ENCODE peak calls at places on chromosome 18, in six cellular contexts. One of them, this sample, is unnamed.

GRCh38 chr18:22471546-22472131 is 53.9 kb upstream of the CTAGE1 start:
- DNase-seq in IMR-90: peak; percentile 64
- DNase-seq in cardiac fibroblast: peak; percentile 66
- DNase-seq in GM06990: no peak
- DNase-seq in kidney: no peak
- DNase-seq in heart right ventricle: peak; percentile 51
- DNase-seq in this sample: no peak

GRCh38 chr18:3675446-3675845 is 225.5 kb downstream of the TGIF1 start:
- DNase-seq in IMR-90: peak; percentile 43
- DNase-seq in cardiac fibroblast: peak; percentile 33
- DNase-seq in GM06990: no peak
- DNase-seq in kidney: no peak
- DNase-seq in heart right ventricle: no peak
- DNase-seq in this sample: no peak

GRCh38 chr18:73240899-73241298 is 373.1 kb upstream of the NETO1 start:
- DNase-seq in IMR-90: no peak
- DNase-seq in cardiac fibroblast: no peak
- DNase-seq in GM06990: no peak
- DNase-seq in kidney: no peak
- DNase-seq in heart right ventricle: no peak
- DNase-seq in this sample: no peak

GRCh38 chr18:37299471-37300304 is 265.9 kb downstream of the CELF4 start:
- DNase-seq in IMR-90: peak; percentile 93
- DNase-seq in cardiac fibroblast: peak; percentile 92
- DNase-seq in GM06990: no peak
- DNase-seq in kidney: peak; percentile 96
- DNase-seq in heart right ventricle: peak; percentile 71
- DNase-seq in this sample: peak; percentile 31

GRCh38 chr18:28366667-28367066 is 189.7 kb upstream of the CDH2 start:
- DNase-seq in IMR-90: no peak
- DNase-seq in cardiac fibroblast: no peak
- DNase-seq in GM06990: no peak
- DNase-seq in kidney: no peak
- DNase-seq in heart right ventricle: no peak
- DNase-seq in this sample: no peak

GRCh38 chr18:470661-471501 is 29.6 kb downstream of the COLEC12 start:
- DNase-seq in IMR-90: peak; percentile 69
- DNase-seq in cardiac fibroblast: peak; percentile 84
- DNase-seq in GM06990: no peak
- DNase-seq in kidney: no peak
- DNase-seq in heart right ventricle: no peak
- DNase-seq in this sample: no peak

GRCh38 chr18:48800877-48801727 is 149.7 kb downstream of the SMAD7 start:
- DNase-seq in IMR-90: peak; percentile 78
- DNase-seq in cardiac fibroblast: peak; percentile 31
- DNase-seq in GM06990: peak; percentile 76
- DNase-seq in kidney: peak; percentile 48
- DNase-seq in heart right ventricle: no peak
- DNase-seq in this sample: no peak

GRCh38 chr18:35634376-35634775 is 52.8 kb downstream of the GALNT1 start:
- DNase-seq in IMR-90: no peak
- DNase-seq in cardiac fibroblast: no peak
- DNase-seq in GM06990: no peak
- DNase-seq in kidney: no peak
- DNase-seq in heart right ventricle: no peak
- DNase-seq in this sample: no peak

GRCh38 chr18:27184115-27185024 is 738 bp downstream of the CHST9 start:
- DNase-seq in IMR-90: no peak
- DNase-seq in cardiac fibroblast: no peak
- DNase-seq in GM06990: peak; percentile 1
- DNase-seq in kidney: no peak
- DNase-seq in heart right ventricle: peak; percentile 10
- DNase-seq in this sample: no peak

GRCh38 chr18:52340466-52341378 is 725 bp downstream of the DCC start:
- DNase-seq in IMR-90: no peak
- DNase-seq in cardiac fibroblast: no peak
- DNase-seq in GM06990: no peak
- DNase-seq in kidney: no peak
- DNase-seq in heart right ventricle: no peak
- DNase-seq in this sample: no peak

GRCh38 chr18:49174478-49174877 is 223.7 kb upstream of the SMAD7 start:
- DNase-seq in IMR-90: peak; percentile 79
- DNase-seq in cardiac fibroblast: peak; percentile 85
- DNase-seq in GM06990: no peak
- DNase-seq in kidney: no peak
- DNase-seq in heart right ventricle: no peak
- DNase-seq in this sample: no peak

GRCh38 chr18:49697049-49697448 is 116.3 kb downstream of the ACAA2 start:
- DNase-seq in IMR-90: no peak
- DNase-seq in cardiac fibroblast: no peak
- DNase-seq in GM06990: no peak
- DNase-seq in kidney: no peak
- DNase-seq in heart right ventricle: no peak
- DNase-seq in this sample: no peak

GRCh38 chr18:55592106-55592505 is 4.1 kb upstream of the TCF4 start:
- DNase-seq in IMR-90: no peak
- DNase-seq in cardiac fibroblast: peak; percentile 55
- DNase-seq in GM06990: no peak
- DNase-seq in kidney: no peak
- DNase-seq in heart right ventricle: no peak
- DNase-seq in this sample: no peak

GRCh38 chr18:48455555-48456478 is 46.6 kb upstream of the ZBTB7C start:
- DNase-seq in IMR-90: peak; percentile 89
- DNase-seq in cardiac fibroblast: peak; percentile 86
- DNase-seq in GM06990: no peak
- DNase-seq in kidney: peak; percentile 72
- DNase-seq in heart right ventricle: no peak
- DNase-seq in this sample: no peak

GRCh38 chr18:22254088-22254487 is 84.7 kb downstream of the GATA6 start:
- DNase-seq in IMR-90: no peak
- DNase-seq in cardiac fibroblast: no peak
- DNase-seq in GM06990: no peak
- DNase-seq in kidney: no peak
- DNase-seq in heart right ventricle: no peak
- DNase-seq in this sample: no peak

GRCh38 chr18:73528066-73528465 is 619.6 kb downstream of the FBXO15 start:
- DNase-seq in IMR-90: no peak
- DNase-seq in cardiac fibroblast: no peak
- DNase-seq in GM06990: no peak
- DNase-seq in kidney: no peak
- DNase-seq in heart right ventricle: no peak
- DNase-seq in this sample: no peak

GRCh38 chr18:3544537-3544936 is 94.6 kb downstream of the TGIF1 start:
- DNase-seq in IMR-90: no peak
- DNase-seq in cardiac fibroblast: no peak
- DNase-seq in GM06990: no peak
- DNase-seq in kidney: no peak
- DNase-seq in heart right ventricle: no peak
- DNase-seq in this sample: no peak

GRCh38 chr18:54612237-54612636 is 21.2 kb downstream of the DYNAP start:
- DNase-seq in IMR-90: no peak
- DNase-seq in cardiac fibroblast: peak; percentile 26
- DNase-seq in GM06990: no peak
- DNase-seq in kidney: no peak
- DNase-seq in heart right ventricle: no peak
- DNase-seq in this sample: no peak

GRCh38 chr18:46481048-46481846 is 175.8 kb downstream of the LOXHD1 start:
- DNase-seq in IMR-90: peak; percentile 52
- DNase-seq in cardiac fibroblast: peak; percentile 60
- DNase-seq in GM06990: no peak
- DNase-seq in kidney: no peak
- DNase-seq in heart right ventricle: no peak
- DNase-seq in this sample: no peak

GRCh38 chr18:12308386-12309100 is 502 bp downstream of the TUBB6 start:
- DNase-seq in IMR-90: peak; percentile 88
- DNase-seq in cardiac fibroblast: peak; percentile 92
- DNase-seq in GM06990: peak; percentile 66
- DNase-seq in kidney: peak; percentile 95
- DNase-seq in heart right ventricle: peak; percentile 85
- DNase-seq in this sample: peak; percentile 39

GRCh38 chr18:31643003-31643402 is 41.4 kb downstream of the B4GALT6 start:
- DNase-seq in IMR-90: peak; percentile 20
- DNase-seq in cardiac fibroblast: peak; percentile 35
- DNase-seq in GM06990: no peak
- DNase-seq in kidney: no peak
- DNase-seq in heart right ventricle: no peak
- DNase-seq in this sample: no peak

GRCh38 chr18:78123926-78124797 is 855.5 kb upstream of the SALL3 start:
- DNase-seq in IMR-90: no peak
- DNase-seq in cardiac fibroblast: no peak
- DNase-seq in GM06990: no peak
- DNase-seq in kidney: peak; percentile 50
- DNase-seq in heart right ventricle: no peak
- DNase-seq in this sample: no peak

GRCh38 chr18:48828713-48829442 is 121.9 kb downstream of the SMAD7 start:
- DNase-seq in IMR-90: no peak
- DNase-seq in cardiac fibroblast: no peak
- DNase-seq in GM06990: no peak
- DNase-seq in kidney: peak; percentile 81
- DNase-seq in heart right ventricle: no peak
- DNase-seq in this sample: peak; percentile 6

GRCh38 chr18:55735969-55736368 is 148.0 kb upstream of the TCF4 start:
- DNase-seq in IMR-90: no peak
- DNase-seq in cardiac fibroblast: no peak
- DNase-seq in GM06990: no peak
- DNase-seq in kidney: no peak
- DNase-seq in heart right ventricle: no peak
- DNase-seq in this sample: no peak

GRCh38 chr18:49227456-49227855 is 233.0 kb downstream of the DYM start:
- DNase-seq in IMR-90: no peak
- DNase-seq in cardiac fibroblast: no peak
- DNase-seq in GM06990: no peak
- DNase-seq in kidney: no peak
- DNase-seq in heart right ventricle: no peak
- DNase-seq in this sample: no peak

DNA sequence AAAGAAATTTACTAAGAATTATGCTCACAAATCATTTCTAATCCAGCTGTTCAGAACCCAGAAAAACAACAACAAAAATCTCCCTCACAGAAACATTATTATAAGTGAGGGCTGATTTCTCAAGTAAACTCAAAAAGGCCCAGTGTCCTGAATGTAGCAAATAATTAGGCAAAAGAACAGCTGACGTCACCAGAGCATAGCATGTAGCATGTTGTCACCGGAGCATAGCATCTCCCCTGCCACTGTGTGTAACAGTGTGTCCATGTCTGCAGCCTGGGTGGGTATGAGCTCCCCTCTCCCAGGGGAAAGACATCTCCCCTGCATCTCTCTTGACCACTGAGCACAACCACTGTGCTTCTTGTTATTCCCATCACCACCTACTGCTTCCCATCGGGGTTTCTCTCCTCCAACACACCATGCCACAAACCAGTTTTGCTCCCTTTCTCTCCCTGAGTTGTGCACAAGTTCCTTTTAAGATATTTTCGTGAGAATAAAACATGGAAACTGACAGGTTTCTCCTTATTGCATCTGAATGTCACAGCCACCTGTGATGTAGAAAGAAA is 126.7 kb downstream of the CABYR start:
- DNase-seq in IMR-90: no peak
- DNase-seq in cardiac fibroblast: no peak
- DNase-seq in GM06990: no peak
- DNase-seq in kidney: no peak
- DNase-seq in heart right ventricle: no peak
- DNase-seq in this sample: no peak
- H3K4me3 ChIP-seq in IMR-90: no peak overlapping the region
- H3K4me3 ChIP-seq in cardiac fibroblast: no peak overlapping the region
- H3K4me3 ChIP-seq in GM06990: no peak overlapping the region
- H3K4me3 ChIP-seq in kidney: no peak overlapping the region
- H3K4me3 ChIP-seq in heart right ventricle: no peak overlapping the region
- H3K4me3 ChIP-seq in this sample: no peak overlapping the region

GRCh38 chr18:57353940-57354461 is 1.6 kb downstream of the ST8SIA3 start:
- DNase-seq in IMR-90: peak; percentile 17
- DNase-seq in cardiac fibroblast: peak; percentile 36
- DNase-seq in GM06990: no peak
- DNase-seq in kidney: peak; percentile 79
- DNase-seq in heart right ventricle: peak; percentile 40
- DNase-seq in this sample: no peak
- H3K4me3 ChIP-seq in IMR-90: no peak overlapping the region
- H3K4me3 ChIP-seq in cardiac fibroblast: no peak overlapping the region
- H3K4me3 ChIP-seq in GM06990: no peak overlapping the region
- H3K4me3 ChIP-seq in kidney: no peak overlapping the region
- H3K4me3 ChIP-seq in heart right ventricle: no peak overlapping the region
- H3K4me3 ChIP-seq in this sample: no peak overlapping the region

GRCh38 chr18:9105420-9105819 is 2.9 kb downstream of the NDUFV2 start:
- DNase-seq in IMR-90: no peak
- DNase-seq in cardiac fibroblast: no peak
- DNase-seq in GM06990: no peak
- DNase-seq in kidney: no peak
- DNase-seq in heart right ventricle: no peak
- DNase-seq in this sample: no peak
- H3K4me3 ChIP-seq in IMR-90: peak overlapping the region; percentile 35
- H3K4me3 ChIP-seq in cardiac fibroblast: peak overlapping the region; percentile 74
- H3K4me3 ChIP-seq in GM06990: peak overlapping the region; percentile 97
- H3K4me3 ChIP-seq in kidney: peak overlapping the region; percentile 87
- H3K4me3 ChIP-seq in heart right ventricle: peak overlapping the region; percentile 85
- H3K4me3 ChIP-seq in this sample: peak overlapping the region; percentile 73

GRCh38 chr18:61400714-61401113 is 67.5 kb downstream of the CDH20 start:
- DNase-seq in IMR-90: peak; percentile 75
- DNase-seq in cardiac fibroblast: peak; percentile 84
- DNase-seq in GM06990: no peak
- DNase-seq in kidney: no peak
- DNase-seq in heart right ventricle: no peak
- DNase-seq in this sample: no peak

GRCh38 chr18:61402761-61403160 is 69.5 kb downstream of the CDH20 start:
- DNase-seq in IMR-90: no peak
- DNase-seq in cardiac fibroblast: no peak
- DNase-seq in GM06990: no peak
- DNase-seq in kidney: no peak
- DNase-seq in heart right ventricle: no peak
- DNase-seq in this sample: no peak

GRCh38 chr18:61397222-61397621 is 64.0 kb downstream of the CDH20 start:
- DNase-seq in IMR-90: no peak
- DNase-seq in cardiac fibroblast: no peak
- DNase-seq in GM06990: no peak
- DNase-seq in kidney: no peak
- DNase-seq in heart right ventricle: no peak
- DNase-seq in this sample: no peak

GRCh38 chr18:61398961-61399632 is 65.9 kb downstream of the CDH20 start:
- DNase-seq in IMR-90: peak; percentile 65
- DNase-seq in cardiac fibroblast: peak; percentile 92
- DNase-seq in GM06990: no peak
- DNase-seq in kidney: no peak
- DNase-seq in heart right ventricle: no peak
- DNase-seq in this sample: no peak

DNA sequence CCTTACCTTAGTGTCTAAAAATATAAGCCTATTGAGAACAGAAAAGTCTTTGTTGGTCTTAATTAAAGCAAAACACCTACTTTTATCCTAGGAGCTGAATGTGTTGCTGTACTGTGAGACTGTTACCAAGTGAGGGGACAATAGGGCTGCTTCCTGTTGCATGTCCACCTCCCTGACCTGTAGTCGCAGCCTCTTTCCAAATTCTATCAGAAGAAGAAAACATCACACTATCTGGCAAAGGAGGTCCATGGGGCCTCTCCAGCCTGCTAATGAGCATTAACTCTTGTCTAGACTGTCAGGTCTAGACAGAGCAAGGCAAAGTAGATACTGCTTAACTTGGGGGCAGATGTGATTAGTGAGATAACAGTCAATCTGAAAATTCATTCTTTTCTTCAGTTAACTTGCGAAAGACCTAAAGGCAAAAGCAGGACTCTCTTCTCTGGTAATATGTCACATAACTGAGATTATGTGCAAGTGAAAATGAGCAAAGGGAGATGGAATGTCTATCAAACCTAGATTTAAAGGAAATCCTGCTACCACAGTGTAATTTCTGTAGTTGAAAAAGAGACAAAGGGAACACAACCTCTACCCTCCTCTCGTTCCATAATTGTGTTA is 66.9 kb downstream of the CDH20 start:
- DNase-seq in IMR-90: no peak
- DNase-seq in cardiac fibroblast: peak; percentile 41
- DNase-seq in GM06990: no peak
- DNase-seq in kidney: no peak
- DNase-seq in heart right ventricle: no peak
- DNase-seq in this sample: no peak
- H3K4me3 ChIP-seq in IMR-90: no peak overlapping the region
- H3K4me3 ChIP-seq in cardiac fibroblast: no peak overlapping the region
- H3K4me3 ChIP-seq in GM06990: no peak overlapping the region
- H3K4me3 ChIP-seq in kidney: no peak overlapping the region
- H3K4me3 ChIP-seq in heart right ventricle: no peak overlapping the region
- H3K4me3 ChIP-seq in this sample: no peak overlapping the region

This sample was measured in gastrocnemius medialis.